ENCODE peak calls at places on chromosomes 1 and 21, in six cellular contexts. K is AG04450, E is stomach, D is A172, R is occipital lobe, Y is AG09319. I is an unnamed sample.

GRCh38 chr1:99171126-99171813 is 93.0 kb upstream of the PLPPR4 start:
- DNase-seq in E (no peak), D (no peak), R (no peak), K (no peak), Y (no peak), I (no peak)

GRCh38 chr1:184805667-184806295 is 51.1 kb upstream of the EDEM3 start:
- DNase-seq in E (peak), D (peak), Y (peak), R (peak), K (peak), I (peak)

GRCh38 chr1:27357281-27358037 is 9.3 kb downstream of the MAP3K6 start:
- DNase-seq in R (peak), Y (no peak), K (no peak), D (no peak), E (peak), I (peak)

GRCh38 chr1:22717038-22717758 is 6.6 kb downstream of the EPHB2 start:
- DNase-seq in Y (no peak), D (no peak), R (no peak), K (no peak), E (peak), I (no peak)

GRCh38 chr1:151547119-151547899 is 7.2 kb downstream of the TUFT1 start:
- DNase-seq in E (peak), K (peak), D (peak), R (no peak), Y (peak), I (peak)

GRCh38 chr1:151728151-151728711 is 6.9 kb downstream of the RIIAD1 start:
- DNase-seq in D (no peak), E (no peak), Y (no peak), K (peak), R (peak), I (no peak)

GRCh38 chr1:151668090-151668489 is 48.5 kb downstream of the CELF3 start:
- DNase-seq in K (no peak), Y (no peak), D (no peak), E (no peak), R (no peak), I (no peak)

GRCh38 chr1:31760901-31761470 is 3.2 kb downstream of the ADGRB2 start:
- DNase-seq in R (peak), E (peak), K (no peak), Y (no peak), D (peak), I (peak)

GRCh38 chr1:160007577-160008200 is 24.1 kb downstream of the PIGM start:
- DNase-seq in E (no peak), K (no peak), Y (no peak), D (peak), R (no peak), I (peak)

GRCh38 chr1:156445789-156446263 is 54.7 kb downstream of the MEF2D start:
- DNase-seq in Y (peak), R (peak), K (peak), E (peak), D (peak), I (peak)

GRCh38 chr21:16117851-16118592 is 388.2 kb downstream of the USP25 start:
- DNase-seq in E (no peak), K (peak), R (no peak), Y (peak), D (peak), I (peak)

GRCh38 chr1:238177351-238177750 is 286.6 kb upstream of the ZP4 start:
- DNase-seq in E (no peak), K (no peak), Y (no peak), D (no peak), R (no peak), I (no peak)

GRCh38 chr21:41141031-41141457 is 26.9 kb upstream of the BACE2 start:
- DNase-seq in Y (no peak), D (peak), K (no peak), R (no peak), E (no peak), I (no peak)